ENCODE peak calls at places on chromosomes 11 and 22, in ten cellular contexts. C is LHCN-M2; Z is NB4; A is IMR-90; F is activated T-helper 9 cell treated with anti-CD3 and anti-CD28 coated beads, Interleukin-2, amount 50 U/mL, for 16 hours; D is activated T-helper 1 cell treated with anti-CD3 and anti-CD28 coated beads, Interleukin-2, amount 50 U/mL, for 16 hours; G is AG08396; W is AG09309; L is spleen; T is WTC11. K is an unnamed sample.

GRCh38 chr11:83549984-83550667 is 264.0 kb upstream of the CCDC90B start:
- DNase-seq in C (no peak), Z (no peak), A (no peak), F (no peak), D (no peak), G (no peak), W (no peak), L (no peak), T (no peak), K (no peak)

GRCh38 chr11:78424334-78425270 is 7.0 kb upstream of the GAB2 start:
- DNase-seq in C (peak), Z (peak), A (peak), F (no peak), D (no peak), G (no peak), W (no peak), L (no peak), T (no peak), K (no peak)

GRCh38 chr11:15943418-15944197 is 412.7 kb downstream of the SOX6 start:
- DNase-seq in C (no peak), Z (no peak), A (no peak), F (no peak), D (no peak), G (no peak), W (no peak), L (no peak), T (no peak), K (no peak)

GRCh38 chr22:23894710-23895598 is 771 bp downstream of the MIF start:
- DNase-seq in C (peak), Z (peak), A (peak), F (peak), D (peak), G (peak), W (no peak), L (peak), T (peak), K (peak)

GRCh38 chr11:102794382-102794781 is 3.6 kb downstream of the MMP1 start:
- DNase-seq in C (peak), Z (peak), A (peak), F (no peak), D (no peak), G (no peak), W (no peak), L (no peak), T (peak), K (no peak)

GRCh38 chr22:50452649-50453048 is 22.2 kb downstream of the SBF1 start:
- DNase-seq in C (no peak), Z (no peak), A (no peak), F (no peak), D (no peak), G (no peak), W (no peak), L (no peak), T (no peak), K (no peak)

GRCh38 chr22:22923930-22924329 is 36.3 kb downstream of the IGLL5 start:
- DNase-seq in C (no peak), Z (no peak), A (no peak), F (no peak), D (no peak), G (no peak), W (no peak), L (no peak), T (no peak), K (no peak)

GRCh38 chr11:12716816-12717215 is 42.6 kb downstream of the TEAD1 start:
- DNase-seq in C (no peak), Z (no peak), A (no peak), F (no peak), D (no peak), G (no peak), W (no peak), L (no peak), T (no peak), K (no peak)

GRCh38 chr11:28146123-28146751 is 38.0 kb downstream of the METTL15 start:
- DNase-seq in C (peak), Z (peak), A (peak), F (no peak), D (no peak), G (peak), W (peak), L (no peak), T (no peak), K (no peak)

GRCh38 chr11:6812391-6813005 is 13.0 kb upstream of the OR6A2 start:
- DNase-seq in C (peak), Z (peak), A (peak), F (no peak), D (no peak), G (peak), W (no peak), L (no peak), T (peak), K (no peak)

GRCh38 chr22:32804036-32804435 is 2.5 kb downstream of the TIMP3 start:
- DNase-seq in C (no peak), Z (no peak), A (peak), F (no peak), D (no peak), G (peak), W (no peak), L (no peak), T (no peak), K (no peak)

GRCh38 chr11:28086569-28086968 is 21.4 kb downstream of the KIF18A start:
- DNase-seq in C (peak), Z (no peak), A (peak), F (no peak), D (no peak), G (peak), W (no peak), L (no peak), T (no peak), K (no peak)

GRCh38 chr11:45798793-45799441 is 6.0 kb upstream of the SLC35C1 start:
- DNase-seq in C (no peak), Z (no peak), A (peak), F (no peak), D (no peak), G (peak), W (no peak), L (peak), T (no peak), K (peak)

GRCh38 chr11:93796832-93797231 is 12.8 kb downstream of the MED17 start:
- DNase-seq in C (no peak), Z (no peak), A (no peak), F (no peak), D (no peak), G (no peak), W (no peak), L (no peak), T (no peak), K (no peak)

GRCh38 chr11:86047275-86047991 is 21.5 kb downstream of the PICALM start:
- DNase-seq in C (peak), Z (peak), A (peak), F (peak), D (no peak), G (no peak), W (peak), L (no peak), T (no peak), K (no peak)

GRCh38 chr22:46660604-46661201 is 40.5 kb downstream of the GRAMD4 start:
- DNase-seq in C (no peak), Z (no peak), A (no peak), F (peak), D (no peak), G (no peak), W (no peak), L (no peak), T (no peak), K (no peak)

GRCh38 chr11:22703040-22703439 is 36.6 kb downstream of the GAS2 start:
- DNase-seq in C (peak), Z (no peak), A (peak), F (no peak), D (no peak), G (peak), W (no peak), L (no peak), T (no peak), K (no peak)

GRCh38 chr22:40855960-40856512 is 403 bp downstream of the ST13 start:
- DNase-seq in C (peak), Z (peak), A (peak), F (no peak), D (peak), G (peak), W (no peak), L (peak), T (peak), K (peak)

GRCh38 chr11:48013269-48013901 is 33.0 kb downstream of the PTPRJ start:
- DNase-seq in C (no peak), Z (peak), A (peak), F (peak), D (peak), G (peak), W (no peak), L (peak), T (no peak), K (peak)

GRCh38 chr11:40867991-40868685 is 591.3 kb downstream of the LRRC4C start:
- DNase-seq in C (no peak), Z (no peak), A (no peak), F (no peak), D (no peak), G (no peak), W (no peak), L (no peak), T (no peak), K (no peak)

GRCh38 chr22:25402160-25402500 is 162.3 kb upstream of the GRK3 start:
- DNase-seq in C (no peak), Z (no peak), A (no peak), F (no peak), D (no peak), G (no peak), W (no peak), L (no peak), T (no peak), K (no peak)

GRCh38 chr11:95134491-95134890 is 44.8 kb downstream of the ENDOD1 start:
- DNase-seq in C (peak), Z (no peak), A (peak), F (no peak), D (no peak), G (peak), W (peak), L (no peak), T (no peak), K (peak)

GRCh38 chr11:24437123-24437522 is 59.7 kb upstream of the LUZP2 start:
- DNase-seq in C (no peak), Z (no peak), A (no peak), F (no peak), D (no peak), G (no peak), W (no peak), L (no peak), T (no peak), K (no peak)

K was measured in breast epithelium.